ENCODE peak calls at places on chromosome 1, in nine cellular contexts. L is NCI-H774, T is SK-MEL-5, U is tibial nerve, K is T1000, F is NCI-H2227 treated with DMSO at 0.1 percent for 48 hours, N is NCI-H510A, M is left ventricle myocardium superior, R is endothelial cell. Q is an unnamed sample.

GRCh38 chr1:186535388-186536133 is 74.6 kb upstream of the PDC start:
- DNase-seq in L (no peak), T (no peak), U (no peak), K (no peak), F (no peak), N (no peak), M (no peak), R (no peak), Q (no peak)

GRCh38 chr1:20255666-20256065 is 35.0 kb upstream of the VWA5B1 start:
- DNase-seq in L (no peak), T (peak; percentile 42), U (no peak), K (no peak), F (peak; percentile 69), N (peak; percentile 80), M (no peak), R (no peak), Q (no peak)

GRCh38 chr1:201309420-201309819 is 26.1 kb downstream of the PKP1 start:
- DNase-seq in L (peak; percentile 86), T (peak; percentile 36), U (peak; percentile 51), K (no peak), F (peak; percentile 61), N (peak; percentile 88), M (peak; percentile 74), R (peak; percentile 59), Q (peak; percentile 78)

GRCh38 chr1:204830671-204831585 is 39.7 kb upstream of the NFASC start:
- DNase-seq in L (no peak), T (no peak), U (no peak), K (no peak), F (no peak), N (peak; percentile 13), M (no peak), R (no peak), Q (no peak)

GRCh38 chr1:34816332-34816731 is 23.5 kb downstream of the GJA4 start:
- DNase-seq in L (no peak), T (no peak), U (no peak), K (no peak), F (no peak), N (no peak), M (no peak), R (no peak), Q (no peak)

GRCh38 chr1:208461680-208462079 is 217.5 kb upstream of the PLXNA2 start:
- DNase-seq in L (no peak), T (peak; percentile 37), U (no peak), K (no peak), F (no peak), N (no peak), M (no peak), R (no peak), Q (no peak)

GRCh38 chr1:97654866-97655265 is 266.0 kb downstream of the DPYD start:
- DNase-seq in L (no peak), T (no peak), U (no peak), K (no peak), F (no peak), N (no peak), M (no peak), R (no peak), Q (no peak)

GRCh38 chr1:3747903-3748302 is 4.3 kb upstream of the CCDC27 start:
- DNase-seq in L (no peak), T (no peak), U (no peak), K (no peak), F (no peak), N (no peak), M (no peak), R (no peak), Q (no peak)

GRCh38 chr1:168623003-168623828 is 46.8 kb downstream of the XCL1 start:
- DNase-seq in L (no peak), T (no peak), U (no peak), K (peak; percentile 29), F (peak; percentile 22), N (no peak), M (peak; percentile 26), R (no peak), Q (no peak)

GRCh38 chr1:97711858-97712257 is 209.0 kb downstream of the DPYD start:
- DNase-seq in L (no peak), T (no peak), U (no peak), K (no peak), F (no peak), N (no peak), M (no peak), R (no peak), Q (no peak)